ENCODE peak calls at places on chromosomes 5 and 9, in ten cellular contexts. Q is ovary, A is upper lobe of right lung, F is fibroblast of lung, Y is SJSA1, S is A549, E is K562, T is mammary epithelial cell, M is GM12878, W is Panc1. P is an unnamed sample.

GRCh38 chr5:175872287-175873089 is 1.1 kb downstream of the CPLX2 start:
- DNase-seq in Q (no peak), A (no peak), F (no peak), Y (no peak), S (peak; percentile 80), E (no peak), T (no peak), M (no peak), W (no peak), P (no peak)

GRCh38 chr5:120913396-120913795 is 449.3 kb downstream of the PRR16 start:
- DNase-seq in Q (no peak), A (no peak), F (no peak), Y (no peak), S (no peak), E (no peak), T (no peak), M (no peak), W (no peak), P (no peak)

GRCh38 chr5:173720341-173721258 is 104.2 kb upstream of the BOD1 start:
- DNase-seq in Q (no peak), A (no peak), F (no peak), Y (no peak), S (no peak), E (no peak), T (no peak), M (no peak), W (no peak), P (no peak)

GRCh38 chr5:13553896-13554295 is 390.6 kb downstream of the DNAH5 start:
- DNase-seq in Q (no peak), A (no peak), F (no peak), Y (no peak), S (peak; percentile 4), E (no peak), T (peak; percentile 41), M (no peak), W (no peak), P (no peak)

GRCh38 chr5:79514391-79515105 is 614 bp upstream of the HOMER1 start:
- DNase-seq in Q (peak; percentile 97), A (peak; percentile 95), F (peak; percentile 95), Y (peak; percentile 89), S (peak; percentile 96), E (peak; percentile 91), T (peak; percentile 95), M (peak; percentile 78), W (peak; percentile 73), P (peak; percentile 89)

GRCh38 chr9:90805006-90805993 is 3.7 kb downstream of the SYK start:
- DNase-seq in Q (no peak), A (no peak), F (no peak), Y (no peak), S (no peak), E (no peak), T (no peak), M (no peak), W (no peak), P (no peak)

GRCh38 chr9:7984713-7985112 is 185.1 kb upstream of the DMAC1 start:
- DNase-seq in Q (no peak), A (no peak), F (no peak), Y (no peak), S (no peak), E (no peak), T (no peak), M (no peak), W (no peak), P (no peak)

GRCh38 chr5:80781356-80781755 is 126.6 kb upstream of the DHFR start:
- DNase-seq in Q (no peak), A (no peak), F (peak; percentile 17), Y (peak; percentile 82), S (peak; percentile 8), E (no peak), T (peak; percentile 76), M (no peak), W (no peak), P (no peak)

GRCh38 chr9:115997923-115998322 is 155.7 kb upstream of the PAPPA start:
- DNase-seq in Q (no peak), A (no peak), F (peak; percentile 85), Y (peak; percentile 39), S (no peak), E (no peak), T (peak; percentile 28), M (no peak), W (no peak), P (no peak)

GRCh38 chr5:37554938-37555337 is 175.8 kb downstream of the WDR70 start:
- DNase-seq in Q (no peak), A (no peak), F (no peak), Y (no peak), S (peak; percentile 22), E (peak; percentile 22), T (peak; percentile 34), M (no peak), W (no peak), P (no peak)

GRCh38 chr5:127826011-127826410 is 122.8 kb downstream of the CCDC192 start:
- DNase-seq in Q (no peak), A (no peak), F (peak; percentile 47), Y (no peak), S (no peak), E (no peak), T (no peak), M (no peak), W (no peak), P (no peak)

GRCh38 chr9:14179449-14179848 is 134.5 kb downstream of the NFIB start:
- DNase-seq in Q (no peak), A (no peak), F (no peak), Y (no peak), S (no peak), E (no peak), T (peak; percentile 88), M (no peak), W (no peak), P (no peak)

GRCh38 chr9:29830815-29831214 is 2257.5 kb upstream of the C9orf72 start:
- DNase-seq in Q (no peak), A (no peak), F (no peak), Y (no peak), S (peak; percentile 41), E (no peak), T (peak; percentile 37), M (no peak), W (no peak), P (no peak)

GRCh38 chr5:76716456-76717157 is 681 bp downstream of the F2R start:
- DNase-seq in Q (no peak), A (no peak), F (no peak), Y (peak; percentile 40), S (peak; percentile 47), E (peak; percentile 45), T (no peak), M (no peak), W (no peak), P (peak; percentile 29)

GRCh38 chr5:159773062-159773924 is 143.0 kb upstream of the ADRA1B start:
- DNase-seq in Q (peak; percentile 89), A (peak; percentile 86), F (peak; percentile 89), Y (peak; percentile 89), S (peak; percentile 76), E (peak; percentile 48), T (peak; percentile 90), M (no peak), W (peak; percentile 15), P (peak; percentile 77)

GRCh38 chr5:108989761-108990392 is 242.2 kb downstream of the FER start:
- DNase-seq in Q (no peak), A (no peak), F (peak; percentile 48), Y (no peak), S (no peak), E (no peak), T (no peak), M (no peak), W (no peak), P (no peak)

GRCh38 chr5:174172104-174172965 is 126.8 kb downstream of the NSG2 start:
- DNase-seq in Q (no peak), A (no peak), F (no peak), Y (no peak), S (no peak), E (no peak), T (no peak), M (no peak), W (no peak), P (no peak)

GRCh38 chr5:39219433-39219832 is at the start of gene FYB1:
- DNase-seq in Q (no peak), A (no peak), F (peak; percentile 12), Y (no peak), S (no peak), E (no peak), T (peak; percentile 94), M (no peak), W (no peak), P (peak; percentile 46)

DNA sequence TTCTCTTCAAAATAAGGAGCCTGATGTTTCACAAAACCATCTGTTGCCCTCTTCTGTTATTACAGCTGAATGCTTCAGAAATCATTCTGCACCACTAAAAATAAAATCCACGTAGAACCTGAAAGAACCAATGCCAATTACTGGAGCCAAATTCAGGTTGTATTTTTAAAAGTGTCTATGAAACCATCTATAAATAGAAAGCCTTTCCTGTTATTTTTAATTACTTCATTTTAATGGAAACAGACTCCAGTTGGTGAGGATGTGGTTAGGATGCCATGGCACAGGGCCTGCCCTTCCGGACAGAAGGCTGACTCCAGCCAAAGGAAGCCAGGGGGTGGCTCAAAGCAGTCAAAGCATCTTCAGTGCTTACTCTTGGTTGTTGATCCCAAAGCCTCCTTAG is 119.8 kb downstream of the TENT4A start:
- DNase-seq in Q (no peak), A (no peak), F (no peak), Y (no peak), S (no peak), E (no peak), T (no peak), M (no peak), W (no peak), P (no peak)
- H3K27ac ChIP-seq in Q (no peak overlapping the region), A (no peak overlapping the region), F (no peak overlapping the region), Y (no peak overlapping the region), S (no peak overlapping the region), E (no peak overlapping the region), T (no peak overlapping the region), M (no peak overlapping the region), W (no peak overlapping the region), P (no peak overlapping the region)

GRCh38 chr5:34684281-34684979 is 28.3 kb downstream of the RAI14 start:
- DNase-seq in Q (no peak), A (no peak), F (peak; percentile 44), Y (peak; percentile 36), S (peak; percentile 80), E (no peak), T (peak; percentile 46), M (no peak), W (no peak), P (no peak)
- H3K4me1 ChIP-seq in Q (peaks cover 9% of the 10 kb centered on the region), A (peaks cover 6% of the 10 kb centered on the region), F (peaks cover 17% of the 10 kb centered on the region), Y (peaks cover 50% of the 10 kb centered on the region), S (peaks cover 89% of the 10 kb centered on the region), E (peaks cover 29% of the 10 kb centered on the region), T (peaks cover 18% of the 10 kb centered on the region), M (no peaks in the 10 kb centered on the region), W (no peaks in the 10 kb centered on the region), P (peaks cover 54% of the 10 kb centered on the region)

GRCh38 chr5:74034738-74035137 is 408.7 kb downstream of the ARHGEF28 start:
- DNase-seq in Q (no peak), A (no peak), F (peak; percentile 32), Y (peak; percentile 75), S (peak; percentile 6), E (no peak), T (peak; percentile 95), M (no peak), W (no peak), P (no peak)
- H3K27ac ChIP-seq in Q (no peak overlapping the region), A (no peak overlapping the region), F (no peak overlapping the region), Y (peak overlapping the region; percentile 39), S (no peak overlapping the region), E (no peak overlapping the region), T (peak overlapping the region; percentile 90), M (no peak overlapping the region), W (no peak overlapping the region), P (no peak overlapping the region)

DNA sequence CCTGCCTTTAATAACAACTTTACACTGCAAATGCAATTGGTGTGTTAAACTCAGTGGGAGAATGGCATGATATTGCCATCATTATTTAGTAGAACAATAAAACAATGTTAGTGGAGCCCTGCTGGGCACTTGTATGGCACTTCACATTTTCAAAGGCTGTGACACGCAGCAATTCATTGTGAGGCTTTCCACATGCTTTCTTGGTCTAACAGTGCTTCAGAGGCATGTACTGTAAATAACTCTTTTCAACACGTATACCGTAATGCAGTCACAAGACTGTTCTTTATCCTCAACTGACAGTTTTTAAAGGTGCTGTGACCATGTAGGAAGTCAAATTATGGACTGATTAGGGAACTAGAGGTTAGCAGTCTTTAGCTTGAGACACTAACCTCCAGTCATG is 155.5 kb upstream of the EPB41L4A start:
- DNase-seq in Q (no peak), A (no peak), F (no peak), Y (no peak), S (no peak), E (no peak), T (no peak), M (no peak), W (no peak), P (no peak)
- H3K4me1 ChIP-seq in Q (peaks cover 2% of the 10 kb centered on the region), A (peaks cover 8% of the 10 kb centered on the region), F (no peaks in the 10 kb centered on the region), Y (no peaks in the 10 kb centered on the region), S (no peaks in the 10 kb centered on the region), E (peaks cover 8% of the 10 kb centered on the region), T (no peaks in the 10 kb centered on the region), M (no peaks in the 10 kb centered on the region), W (no peaks in the 10 kb centered on the region), P (peaks cover 20% of the 10 kb centered on the region)

P was measured in left ventricle myocardium inferior.